ENCODE peak calls at places on chromosomes 12 and 14, in nine cellular contexts. One of them, this sample, is unnamed.
A peak's percentile ranks its signal among the peaks of the same experiment; 100 is the strongest.

GRCh38 chr12:76266797-76267196 is 81.4 kb downstream of the BBS10 start:
- DNase-seq in neuronal stem cell: no peak
- DNase-seq in D721Med: no peak
- DNase-seq in foreskin keratinocyte: peak; percentile 72
- DNase-seq in occipital lobe: no peak
- DNase-seq in neural progenitor cell: no peak
- DNase-seq in substantia nigra: no peak
- DNase-seq in NCI-H2107: no peak
- DNase-seq in activated CD4-positive, CD25-positive, alpha-beta regulatory T cell treated with anti-CD3 and anti-CD28 coated beads, Interleukin-2, amount 50 U/mL, for 16 hours: no peak
- DNase-seq in this sample: no peak

GRCh38 chr12:14993537-14994266 is 20.9 kb downstream of the PDE6H start:
- DNase-seq in foreskin keratinocyte: no peak
- DNase-seq in substantia nigra: no peak
- DNase-seq in D721Med: no peak
- DNase-seq in activated CD4-positive, CD25-positive, alpha-beta regulatory T cell treated with anti-CD3 and anti-CD28 coated beads, Interleukin-2, amount 50 U/mL, for 16 hours: no peak
- DNase-seq in neuronal stem cell: no peak
- DNase-seq in occipital lobe: no peak
- DNase-seq in neural progenitor cell: no peak
- DNase-seq in NCI-H2107: no peak
- DNase-seq in this sample: no peak

GRCh38 chr14:91303091-91303923 is 58.8 kb upstream of the GPR68 start:
- DNase-seq in neuronal stem cell: peak; percentile 93
- DNase-seq in foreskin keratinocyte: no peak
- DNase-seq in neural progenitor cell: peak; percentile 97
- DNase-seq in activated CD4-positive, CD25-positive, alpha-beta regulatory T cell treated with anti-CD3 and anti-CD28 coated beads, Interleukin-2, amount 50 U/mL, for 16 hours: no peak
- DNase-seq in occipital lobe: no peak
- DNase-seq in NCI-H2107: no peak
- DNase-seq in D721Med: peak; percentile 92
- DNase-seq in substantia nigra: no peak
- DNase-seq in this sample: peak; percentile 76

GRCh38 chr14:67941456-67942018 is 122.0 kb downstream of the RAD51B start:
- DNase-seq in D721Med: no peak
- DNase-seq in neuronal stem cell: peak; percentile 18
- DNase-seq in substantia nigra: no peak
- DNase-seq in neural progenitor cell: peak; percentile 49
- DNase-seq in NCI-H2107: no peak
- DNase-seq in foreskin keratinocyte: peak; percentile 28
- DNase-seq in activated CD4-positive, CD25-positive, alpha-beta regulatory T cell treated with anti-CD3 and anti-CD28 coated beads, Interleukin-2, amount 50 U/mL, for 16 hours: no peak
- DNase-seq in occipital lobe: no peak
- DNase-seq in this sample: no peak

GRCh38 chr14:51566831-51567582 is 84.7 kb upstream of the FRMD6 start:
- DNase-seq in D721Med: no peak
- DNase-seq in neural progenitor cell: no peak
- DNase-seq in occipital lobe: no peak
- DNase-seq in activated CD4-positive, CD25-positive, alpha-beta regulatory T cell treated with anti-CD3 and anti-CD28 coated beads, Interleukin-2, amount 50 U/mL, for 16 hours: no peak
- DNase-seq in neuronal stem cell: no peak
- DNase-seq in NCI-H2107: no peak
- DNase-seq in substantia nigra: no peak
- DNase-seq in foreskin keratinocyte: no peak
- DNase-seq in this sample: no peak

GRCh38 chr12:12505544-12506501 is 56.8 kb downstream of the DUSP16 start:
- DNase-seq in NCI-H2107: no peak
- DNase-seq in D721Med: no peak
- DNase-seq in substantia nigra: no peak
- DNase-seq in activated CD4-positive, CD25-positive, alpha-beta regulatory T cell treated with anti-CD3 and anti-CD28 coated beads, Interleukin-2, amount 50 U/mL, for 16 hours: no peak
- DNase-seq in foreskin keratinocyte: no peak
- DNase-seq in occipital lobe: no peak
- DNase-seq in neural progenitor cell: no peak
- DNase-seq in neuronal stem cell: no peak
- DNase-seq in this sample: no peak

GRCh38 chr12:122021193-122021821 is 377 bp upstream of the BCL7A start:
- DNase-seq in neuronal stem cell: no peak
- DNase-seq in NCI-H2107: no peak
- DNase-seq in foreskin keratinocyte: no peak
- DNase-seq in occipital lobe: no peak
- DNase-seq in neural progenitor cell: peak; percentile 70
- DNase-seq in activated CD4-positive, CD25-positive, alpha-beta regulatory T cell treated with anti-CD3 and anti-CD28 coated beads, Interleukin-2, amount 50 U/mL, for 16 hours: no peak
- DNase-seq in substantia nigra: no peak
- DNase-seq in D721Med: no peak
- DNase-seq in this sample: no peak

GRCh38 chr14:89432226-89432625 is 15.2 kb upstream of the FOXN3 start:
- DNase-seq in activated CD4-positive, CD25-positive, alpha-beta regulatory T cell treated with anti-CD3 and anti-CD28 coated beads, Interleukin-2, amount 50 U/mL, for 16 hours: no peak
- DNase-seq in occipital lobe: no peak
- DNase-seq in NCI-H2107: no peak
- DNase-seq in D721Med: no peak
- DNase-seq in neuronal stem cell: no peak
- DNase-seq in foreskin keratinocyte: no peak
- DNase-seq in substantia nigra: no peak
- DNase-seq in neural progenitor cell: no peak
- DNase-seq in this sample: no peak

This sample was measured in NT2/D1.